ENCODE peak calls at places on chromosomes 7 and 10, in four cellular contexts. A, K, D and Z are unnamed samples.

GRCh38 chr10:119653209-119653608 is 2.0 kb downstream of the BAG3 start:
- DNase-seq in A (no peak), K (no peak), D (no peak), Z (no peak)

GRCh38 chr10:12418725-12419278 is 69.5 kb downstream of the CAMK1D start:
- DNase-seq in A (no peak), K (no peak), D (no peak), Z (no peak)

GRCh38 chr7:128271471-128272454 is 30.7 kb downstream of the LEP start:
- DNase-seq in A (no peak), K (no peak), D (no peak), Z (no peak)

GRCh38 chr7:7178906-7179305 is 3.4 kb upstream of the C1GALT1 start:
- DNase-seq in A (no peak), K (no peak), D (no peak), Z (no peak)

GRCh38 chr10:112695539-112695938 is 248.5 kb downstream of the VTI1A start:
- DNase-seq in A (peak; percentile 90), K (no peak), D (no peak), Z (no peak)

GRCh38 chr7:111919690-111920179 is 286.5 kb downstream of the DOCK4 start:
- DNase-seq in A (peak; percentile 90), K (peak; percentile 43), D (no peak), Z (no peak)

GRCh38 chr10:15333909-15334649 is 37.0 kb downstream of the FAM171A1 start:
- DNase-seq in A (peak; percentile 96), K (no peak), D (no peak), Z (no peak)

GRCh38 chr10:97574374-97575100 is 2.0 kb downstream of the ANKRD2 start:
- DNase-seq in A (peak; percentile 74), K (peak; percentile 85), D (no peak), Z (peak; percentile 94)

GRCh38 chr7:121505021-121505420 is 108.9 kb upstream of the FAM3C start:
- DNase-seq in A (no peak), K (no peak), D (no peak), Z (no peak)

GRCh38 chr7:99081209-99081608 is 62.7 kb downstream of the SMURF1 start:
- DNase-seq in A (no peak), K (no peak), D (no peak), Z (no peak)

GRCh38 chr7:150976529-150977381 is 1.4 kb downstream of the KCNH2 start:
- DNase-seq in A (no peak), K (no peak), D (peak; percentile 85), Z (no peak)

GRCh38 chr7:40482794-40483374 is 348.1 kb downstream of the SUGCT start:
- DNase-seq in A (no peak), K (no peak), D (no peak), Z (no peak)

GRCh38 chr7:157936976-157937375 is 600.2 kb downstream of the DNAJB6 start:
- DNase-seq in A (no peak), K (no peak), D (no peak), Z (no peak)

GRCh38 chr7:74282748-74283459 is 6.3 kb upstream of the CLIP2 start:
- DNase-seq in A (peak; percentile 41), K (no peak), D (no peak), Z (no peak)

GRCh38 chr10:132684164-132684891 is 101.6 kb downstream of the NKX6-2 start:
- DNase-seq in A (no peak), K (no peak), D (peak; percentile 23), Z (peak; percentile 67)

GRCh38 chr7:141550694-141551079 is 523 bp upstream of the AGK start:
- DNase-seq in A (no peak), K (no peak), D (no peak), Z (no peak)

GRCh38 chr10:101137271-101137670 is 6.2 kb downstream of the TLX1 start:
- DNase-seq in A (no peak), K (no peak), D (no peak), Z (no peak)

GRCh38 chr7:7639847-7640220 is 718 bp upstream of the UMAD1 start:
- DNase-seq in A (peak; percentile 11), K (no peak), D (peak; percentile 44), Z (no peak)

GRCh38 chr10:132588301-132589013 is 50.9 kb downstream of the INPP5A start:
- DNase-seq in A (no peak), K (no peak), D (no peak), Z (no peak)

GRCh38 chr7:2905500-2905899 is 61.4 kb upstream of the GNA12 start:
- DNase-seq in A (no peak), K (no peak), D (no peak), Z (no peak)

GRCh38 chr7:5766321-5766761 is 15.1 kb downstream of the RNF216 start:
- DNase-seq in A (no peak), K (no peak), D (no peak), Z (no peak)

DNA sequence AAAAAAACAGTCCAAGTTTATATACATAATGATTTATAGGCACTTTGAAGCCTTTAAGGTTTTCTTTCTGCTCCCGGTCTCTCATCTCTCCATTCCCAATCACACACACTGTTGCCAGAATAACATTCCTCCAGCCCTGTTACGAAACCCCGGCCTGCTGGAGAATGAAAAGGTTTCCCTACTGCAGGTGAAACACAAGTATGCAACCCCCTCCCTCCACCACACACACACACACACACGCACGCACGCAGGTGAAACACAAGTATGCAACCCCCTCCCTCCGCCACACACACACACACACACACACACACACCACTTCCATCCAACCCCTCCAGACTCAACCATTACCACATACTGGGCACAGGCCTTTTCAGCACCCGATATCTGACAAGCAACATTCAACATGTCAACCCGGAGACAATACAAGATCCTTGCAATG is 87.5 kb downstream of the PARD3 start:
- DNase-seq in A (peak; percentile 75), K (no peak), D (no peak), Z (no peak)
- TF ChIP-seq REST in A (no peak), K (no peak), D (no peak), Z (no peak)

DNA sequence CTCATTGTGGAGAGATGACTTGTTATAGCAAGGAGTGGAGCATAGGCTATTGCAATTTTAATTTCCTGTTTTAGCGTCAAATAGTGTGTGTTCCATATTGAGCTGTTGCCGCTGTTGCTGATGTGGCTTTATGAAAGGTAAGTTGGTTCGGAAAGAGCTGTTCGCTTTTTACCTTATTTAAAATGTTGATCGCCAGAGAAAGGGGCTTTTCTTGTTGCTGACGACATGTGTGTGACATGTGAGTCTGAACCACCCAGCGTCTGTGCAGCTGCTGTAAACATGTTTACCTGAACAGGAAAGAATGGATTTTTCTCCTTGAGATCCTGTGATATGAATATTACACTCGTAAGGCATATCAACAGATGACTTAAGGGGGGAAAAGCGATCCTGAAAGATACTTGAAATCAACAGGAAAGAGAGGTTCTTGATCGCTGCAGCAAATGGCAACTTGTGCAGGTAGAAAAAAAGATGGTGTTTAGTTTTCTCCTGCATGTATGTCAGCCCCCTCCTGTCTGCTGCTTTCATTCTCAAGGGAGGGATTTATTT is 2.5 kb downstream of the ZEB1 start:
- DNase-seq in A (no peak), K (no peak), D (no peak), Z (no peak)
- TF ChIP-seq TCF7L2 in A (no peak), K (no peak), D (no peak), Z (no peak)

DNA sequence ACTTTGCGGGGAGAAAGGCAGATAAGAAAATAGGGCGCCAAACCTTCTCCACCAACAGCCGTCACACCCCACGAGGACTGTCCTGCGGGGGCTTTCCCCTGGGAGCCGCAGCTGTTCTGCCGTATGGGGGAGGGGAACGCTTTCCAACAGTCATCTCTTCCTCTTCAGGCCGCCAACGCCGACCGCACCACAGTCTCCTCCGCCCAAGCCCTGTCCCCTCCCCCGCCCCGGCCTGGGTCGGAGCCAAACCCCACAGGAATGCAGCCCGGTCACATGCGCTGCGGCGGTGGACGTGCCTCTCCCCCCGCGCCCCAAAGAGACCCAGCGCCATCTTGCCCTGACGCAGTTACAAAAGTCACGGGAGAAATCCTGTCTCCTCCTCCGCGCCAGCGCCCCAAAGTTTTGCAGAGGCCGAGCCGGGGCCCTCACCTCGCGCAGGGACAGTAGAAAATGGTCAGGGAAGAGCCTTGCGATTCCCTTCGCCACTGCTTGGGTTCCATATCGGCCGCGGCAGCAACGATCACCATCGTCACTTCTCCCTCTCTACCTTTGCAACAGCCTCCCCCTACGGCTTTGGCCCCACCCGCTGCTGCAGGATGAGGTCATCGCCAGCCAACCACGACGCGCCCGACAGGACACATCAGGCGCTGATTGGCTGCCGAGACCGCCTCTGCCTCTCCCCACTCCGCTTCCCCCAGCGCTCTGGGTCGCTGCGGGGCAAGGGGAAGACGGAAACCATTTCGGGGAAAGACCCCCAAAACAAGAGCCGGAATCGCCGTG is 1.3 kb upstream of the KMT2E start:
- DNase-seq in A (peak; percentile 94), K (peak; percentile 93), D (peak; percentile 100), Z (peak; percentile 95)
- TF ChIP-seq REST in A (no peak), K (no peak), D (peak; percentile 82), Z (peak; percentile 30)

DNA sequence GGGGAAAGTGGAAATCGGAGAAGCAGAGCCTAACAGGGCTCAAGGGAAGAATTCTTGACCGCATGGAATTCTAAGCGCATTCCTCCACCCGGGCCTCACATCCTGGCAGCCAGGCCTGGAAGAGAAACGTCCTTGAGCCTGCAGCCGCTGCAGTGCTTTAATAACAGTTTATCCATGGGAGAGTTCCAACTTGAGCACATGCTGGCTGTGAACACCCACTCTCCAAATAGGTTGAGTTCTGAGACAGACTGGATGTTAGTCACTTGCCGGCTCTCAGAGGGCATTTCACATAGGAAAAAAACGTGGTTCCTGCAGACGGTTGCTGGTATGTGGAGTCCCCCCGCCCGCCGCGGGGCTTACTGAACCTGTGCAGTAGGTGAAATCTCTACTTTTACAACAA is 61.4 kb upstream of the STEAP1B start:
- DNase-seq in A (peak; percentile 72), K (no peak), D (peak; percentile 12), Z (peak; percentile 78)
- TF ChIP-seq TCF7L2 in A (no peak), K (no peak), D (no peak), Z (no peak)

GRCh38 chr10:6182454-6183098 is 20.2 kb upstream of the PFKFB3 start:
- DNase-seq in A (no peak), K (no peak), D (no peak), Z (no peak)
- TF ChIP-seq REST in A (no peak), K (no peak), D (no peak), Z (no peak)

GRCh38 chr10:84665883-84666463 is 337.6 kb downstream of the CCSER2 start:
- DNase-seq in A (peak; percentile 37), K (peak; percentile 21), D (peak; percentile 71), Z (no peak)
- TF ChIP-seq TCF7L2 in A (no peak), K (no peak), D (no peak), Z (no peak)